ENCODE peak calls at places on chromosome 3, in seven cellular contexts. One of them, this sample, is unnamed.

GRCh38 chr3:69671082-69671952 is 67.9 kb upstream of the MITF start:
- DNase-seq in ELR: peak; percentile 54
- DNase-seq in naive thymus-derived CD8-positive, alpha-beta T cell: no peak
- DNase-seq in effector CD4-positive, alpha-beta T cell: no peak
- DNase-seq in fibroblast of mammary gland: peak; percentile 59
- DNase-seq in WTC11: no peak
- DNase-seq in Peyer's patch: no peak
- DNase-seq in this sample: peak; percentile 36

GRCh38 chr3:57729339-57730039 is 26.6 kb upstream of the SLMAP start:
- DNase-seq in ELR: no peak
- DNase-seq in naive thymus-derived CD8-positive, alpha-beta T cell: no peak
- DNase-seq in fibroblast of mammary gland: no peak
- DNase-seq in Peyer's patch: no peak
- DNase-seq in effector CD4-positive, alpha-beta T cell: no peak
- DNase-seq in WTC11: no peak
- DNase-seq in this sample: peak; percentile 57

GRCh38 chr3:194584866-194585265 is 48.4 kb downstream of the TMEM44 start:
- DNase-seq in effector CD4-positive, alpha-beta T cell: no peak
- DNase-seq in ELR: peak; percentile 72
- DNase-seq in fibroblast of mammary gland: peak; percentile 86
- DNase-seq in WTC11: no peak
- DNase-seq in naive thymus-derived CD8-positive, alpha-beta T cell: no peak
- DNase-seq in Peyer's patch: no peak
- DNase-seq in this sample: peak; percentile 18

GRCh38 chr3:178384302-178384939 is 151.8 kb upstream of the KCNMB2 start:
- DNase-seq in naive thymus-derived CD8-positive, alpha-beta T cell: no peak
- DNase-seq in effector CD4-positive, alpha-beta T cell: no peak
- DNase-seq in WTC11: no peak
- DNase-seq in ELR: no peak
- DNase-seq in Peyer's patch: no peak
- DNase-seq in fibroblast of mammary gland: peak; percentile 43
- DNase-seq in this sample: peak; percentile 26

GRCh38 chr3:41716391-41716910 is 245.5 kb downstream of the ULK4 start:
- DNase-seq in ELR: peak; percentile 18
- DNase-seq in WTC11: no peak
- DNase-seq in Peyer's patch: no peak
- DNase-seq in naive thymus-derived CD8-positive, alpha-beta T cell: no peak
- DNase-seq in effector CD4-positive, alpha-beta T cell: no peak
- DNase-seq in fibroblast of mammary gland: peak; percentile 36
- DNase-seq in this sample: peak; percentile 26

GRCh38 chr3:23830869-23831484 is 25.2 kb downstream of the UBE2E1 start:
- DNase-seq in ELR: no peak
- DNase-seq in naive thymus-derived CD8-positive, alpha-beta T cell: no peak
- DNase-seq in effector CD4-positive, alpha-beta T cell: no peak
- DNase-seq in WTC11: no peak
- DNase-seq in Peyer's patch: no peak
- DNase-seq in fibroblast of mammary gland: peak; percentile 38
- DNase-seq in this sample: peak; percentile 31

GRCh38 chr3:31937225-31937624 is 43.8 kb downstream of the OSBPL10 start:
- DNase-seq in effector CD4-positive, alpha-beta T cell: no peak
- DNase-seq in Peyer's patch: no peak
- DNase-seq in WTC11: no peak
- DNase-seq in fibroblast of mammary gland: no peak
- DNase-seq in naive thymus-derived CD8-positive, alpha-beta T cell: no peak
- DNase-seq in ELR: peak; percentile 8
- DNase-seq in this sample: peak; percentile 25

GRCh38 chr3:4670352-4670751 is 177.2 kb downstream of the ITPR1 start:
- DNase-seq in ELR: peak; percentile 28
- DNase-seq in effector CD4-positive, alpha-beta T cell: no peak
- DNase-seq in Peyer's patch: no peak
- DNase-seq in fibroblast of mammary gland: no peak
- DNase-seq in WTC11: peak; percentile 55
- DNase-seq in naive thymus-derived CD8-positive, alpha-beta T cell: no peak
- DNase-seq in this sample: no peak

GRCh38 chr3:120741837-120742197 is 499 bp downstream of the RABL3 start:
- DNase-seq in naive thymus-derived CD8-positive, alpha-beta T cell: no peak
- DNase-seq in effector CD4-positive, alpha-beta T cell: no peak
- DNase-seq in fibroblast of mammary gland: peak; percentile 54
- DNase-seq in WTC11: no peak
- DNase-seq in Peyer's patch: no peak
- DNase-seq in ELR: peak; percentile 54
- DNase-seq in this sample: peak; percentile 44

GRCh38 chr3:146308682-146309081 is 57.8 kb upstream of the PLSCR4 start:
- DNase-seq in effector CD4-positive, alpha-beta T cell: no peak
- DNase-seq in ELR: peak; percentile 65
- DNase-seq in fibroblast of mammary gland: peak; percentile 72
- DNase-seq in naive thymus-derived CD8-positive, alpha-beta T cell: no peak
- DNase-seq in Peyer's patch: no peak
- DNase-seq in WTC11: no peak
- DNase-seq in this sample: peak; percentile 55

GRCh38 chr3:51436998-51437639 is 46.0 kb downstream of the RBM15B start:
- DNase-seq in effector CD4-positive, alpha-beta T cell: no peak
- DNase-seq in Peyer's patch: no peak
- DNase-seq in WTC11: no peak
- DNase-seq in naive thymus-derived CD8-positive, alpha-beta T cell: no peak
- DNase-seq in fibroblast of mammary gland: no peak
- DNase-seq in ELR: peak; percentile 32
- DNase-seq in this sample: peak; percentile 21

GRCh38 chr3:162441716-162442115 is 945.1 kb downstream of the OTOL1 start:
- DNase-seq in naive thymus-derived CD8-positive, alpha-beta T cell: no peak
- DNase-seq in effector CD4-positive, alpha-beta T cell: no peak
- DNase-seq in WTC11: no peak
- DNase-seq in ELR: no peak
- DNase-seq in fibroblast of mammary gland: no peak
- DNase-seq in Peyer's patch: no peak
- DNase-seq in this sample: peak; percentile 80

GRCh38 chr3:143001034-143001368 is 369 bp upstream of the U2SURP start:
- DNase-seq in Peyer's patch: no peak
- DNase-seq in WTC11: no peak
- DNase-seq in naive thymus-derived CD8-positive, alpha-beta T cell: no peak
- DNase-seq in ELR: no peak
- DNase-seq in effector CD4-positive, alpha-beta T cell: no peak
- DNase-seq in fibroblast of mammary gland: no peak
- DNase-seq in this sample: no peak

GRCh38 chr3:161851941-161852566 is 355.4 kb downstream of the OTOL1 start:
- DNase-seq in effector CD4-positive, alpha-beta T cell: no peak
- DNase-seq in naive thymus-derived CD8-positive, alpha-beta T cell: no peak
- DNase-seq in WTC11: peak; percentile 85
- DNase-seq in Peyer's patch: peak; percentile 68
- DNase-seq in fibroblast of mammary gland: peak; percentile 59
- DNase-seq in ELR: peak; percentile 66
- DNase-seq in this sample: peak; percentile 44

GRCh38 chr3:126212629-126213375 is 32.4 kb upstream of the ALDH1L1 start:
- DNase-seq in fibroblast of mammary gland: peak; percentile 51
- DNase-seq in naive thymus-derived CD8-positive, alpha-beta T cell: no peak
- DNase-seq in WTC11: peak; percentile 84
- DNase-seq in Peyer's patch: no peak
- DNase-seq in effector CD4-positive, alpha-beta T cell: no peak
- DNase-seq in ELR: peak; percentile 70
- DNase-seq in this sample: peak; percentile 26

GRCh38 chr3:153221748-153222162 is 59.7 kb downstream of the RAP2B start:
- DNase-seq in naive thymus-derived CD8-positive, alpha-beta T cell: peak; percentile 75
- DNase-seq in ELR: peak; percentile 99
- DNase-seq in fibroblast of mammary gland: peak; percentile 91
- DNase-seq in effector CD4-positive, alpha-beta T cell: peak; percentile 74
- DNase-seq in Peyer's patch: peak; percentile 83
- DNase-seq in WTC11: no peak
- DNase-seq in this sample: peak; percentile 100

GRCh38 chr3:129684270-129684669 is 77.8 kb upstream of the PLXND1 start:
- DNase-seq in WTC11: no peak
- DNase-seq in fibroblast of mammary gland: no peak
- DNase-seq in effector CD4-positive, alpha-beta T cell: no peak
- DNase-seq in ELR: no peak
- DNase-seq in naive thymus-derived CD8-positive, alpha-beta T cell: no peak
- DNase-seq in Peyer's patch: no peak
- DNase-seq in this sample: no peak

GRCh38 chr3:30606301-30607031 is at the start of gene TGFBR2:
- DNase-seq in ELR: peak; percentile 98
- DNase-seq in effector CD4-positive, alpha-beta T cell: peak; percentile 66
- DNase-seq in naive thymus-derived CD8-positive, alpha-beta T cell: peak; percentile 74
- DNase-seq in fibroblast of mammary gland: peak; percentile 100
- DNase-seq in Peyer's patch: peak; percentile 98
- DNase-seq in WTC11: peak; percentile 74
- DNase-seq in this sample: peak; percentile 99

GRCh38 chr3:9430733-9431132 is 33.3 kb downstream of the SETD5 start:
- DNase-seq in ELR: no peak
- DNase-seq in WTC11: no peak
- DNase-seq in naive thymus-derived CD8-positive, alpha-beta T cell: no peak
- DNase-seq in Peyer's patch: no peak
- DNase-seq in effector CD4-positive, alpha-beta T cell: no peak
- DNase-seq in fibroblast of mammary gland: no peak
- DNase-seq in this sample: peak; percentile 20

GRCh38 chr3:189304465-189305341 is 132.9 kb downstream of the TPRG1 start:
- DNase-seq in WTC11: peak; percentile 25
- DNase-seq in Peyer's patch: peak; percentile 51
- DNase-seq in effector CD4-positive, alpha-beta T cell: no peak
- DNase-seq in ELR: no peak
- DNase-seq in fibroblast of mammary gland: no peak
- DNase-seq in naive thymus-derived CD8-positive, alpha-beta T cell: no peak
- DNase-seq in this sample: peak; percentile 54

GRCh38 chr3:102235679-102236078 is 199.1 kb upstream of the ZPLD1 start:
- DNase-seq in Peyer's patch: no peak
- DNase-seq in naive thymus-derived CD8-positive, alpha-beta T cell: no peak
- DNase-seq in ELR: peak; percentile 65
- DNase-seq in WTC11: peak; percentile 26
- DNase-seq in effector CD4-positive, alpha-beta T cell: no peak
- DNase-seq in fibroblast of mammary gland: peak; percentile 60
- DNase-seq in this sample: peak; percentile 12

GRCh38 chr3:196624907-196625306 is 14.6 kb upstream of the NRROS start:
- DNase-seq in fibroblast of mammary gland: no peak
- DNase-seq in Peyer's patch: no peak
- DNase-seq in WTC11: no peak
- DNase-seq in ELR: no peak
- DNase-seq in naive thymus-derived CD8-positive, alpha-beta T cell: no peak
- DNase-seq in effector CD4-positive, alpha-beta T cell: no peak
- DNase-seq in this sample: no peak

GRCh38 chr3:66098436-66098835 is 59.7 kb upstream of the MAGI1 start:
- DNase-seq in ELR: peak; percentile 9
- DNase-seq in Peyer's patch: no peak
- DNase-seq in naive thymus-derived CD8-positive, alpha-beta T cell: no peak
- DNase-seq in WTC11: no peak
- DNase-seq in fibroblast of mammary gland: peak; percentile 62
- DNase-seq in effector CD4-positive, alpha-beta T cell: no peak
- DNase-seq in this sample: peak; percentile 62

GRCh38 chr3:196003611-196004010 is 78.3 kb downstream of the TFRC start:
- DNase-seq in fibroblast of mammary gland: no peak
- DNase-seq in ELR: no peak
- DNase-seq in effector CD4-positive, alpha-beta T cell: no peak
- DNase-seq in Peyer's patch: no peak
- DNase-seq in WTC11: no peak
- DNase-seq in naive thymus-derived CD8-positive, alpha-beta T cell: no peak
- DNase-seq in this sample: no peak

GRCh38 chr3:111590096-111590491 is 5.1 kb downstream of the ZBED2 start:
- DNase-seq in naive thymus-derived CD8-positive, alpha-beta T cell: no peak
- DNase-seq in WTC11: no peak
- DNase-seq in ELR: no peak
- DNase-seq in fibroblast of mammary gland: no peak
- DNase-seq in effector CD4-positive, alpha-beta T cell: no peak
- DNase-seq in Peyer's patch: no peak
- DNase-seq in this sample: no peak

GRCh38 chr3:121786485-121786884 is 36.9 kb upstream of the GOLGB1 start:
- DNase-seq in WTC11: no peak
- DNase-seq in effector CD4-positive, alpha-beta T cell: no peak
- DNase-seq in Peyer's patch: no peak
- DNase-seq in fibroblast of mammary gland: peak; percentile 59
- DNase-seq in naive thymus-derived CD8-positive, alpha-beta T cell: no peak
- DNase-seq in ELR: peak; percentile 13
- DNase-seq in this sample: peak; percentile 27

GRCh38 chr3:179046497-179047353 is 24.9 kb downstream of the ZMAT3 start:
- DNase-seq in WTC11: no peak
- DNase-seq in effector CD4-positive, alpha-beta T cell: no peak
- DNase-seq in fibroblast of mammary gland: no peak
- DNase-seq in Peyer's patch: no peak
- DNase-seq in ELR: peak; percentile 42
- DNase-seq in naive thymus-derived CD8-positive, alpha-beta T cell: no peak
- DNase-seq in this sample: peak; percentile 31

GRCh38 chr3:99960941-99961340 is 143.3 kb downstream of the CMSS1 start:
- DNase-seq in effector CD4-positive, alpha-beta T cell: no peak
- DNase-seq in fibroblast of mammary gland: peak; percentile 37
- DNase-seq in naive thymus-derived CD8-positive, alpha-beta T cell: no peak
- DNase-seq in ELR: peak; percentile 32
- DNase-seq in Peyer's patch: no peak
- DNase-seq in WTC11: no peak
- DNase-seq in this sample: no peak

GRCh38 chr3:197516517-197516889 is 39.3 kb downstream of the BDH1 start:
- DNase-seq in Peyer's patch: peak; percentile 84
- DNase-seq in fibroblast of mammary gland: peak; percentile 97
- DNase-seq in ELR: peak; percentile 97
- DNase-seq in effector CD4-positive, alpha-beta T cell: no peak
- DNase-seq in WTC11: no peak
- DNase-seq in naive thymus-derived CD8-positive, alpha-beta T cell: no peak
- DNase-seq in this sample: peak; percentile 90

GRCh38 chr3:189392969-189393368 is 221.2 kb downstream of the TPRG1 start:
- DNase-seq in WTC11: no peak
- DNase-seq in naive thymus-derived CD8-positive, alpha-beta T cell: no peak
- DNase-seq in effector CD4-positive, alpha-beta T cell: no peak
- DNase-seq in Peyer's patch: peak; percentile 86
- DNase-seq in fibroblast of mammary gland: peak; percentile 32
- DNase-seq in ELR: peak; percentile 64
- DNase-seq in this sample: peak; percentile 18

GRCh38 chr3:52572221-52572620 is 35.8 kb downstream of the UQCC5 start:
- DNase-seq in naive thymus-derived CD8-positive, alpha-beta T cell: no peak
- DNase-seq in effector CD4-positive, alpha-beta T cell: no peak
- DNase-seq in Peyer's patch: no peak
- DNase-seq in fibroblast of mammary gland: no peak
- DNase-seq in ELR: no peak
- DNase-seq in WTC11: no peak
- DNase-seq in this sample: no peak

GRCh38 chr3:184240384-184241140 is 8.2 kb downstream of the ALG3 start:
- DNase-seq in WTC11: peak; percentile 42
- DNase-seq in Peyer's patch: no peak
- DNase-seq in ELR: peak; percentile 52
- DNase-seq in fibroblast of mammary gland: peak; percentile 30
- DNase-seq in effector CD4-positive, alpha-beta T cell: no peak
- DNase-seq in naive thymus-derived CD8-positive, alpha-beta T cell: no peak
- DNase-seq in this sample: peak; percentile 38

GRCh38 chr3:30511524-30512278 is 94.7 kb upstream of the TGFBR2 start:
- DNase-seq in Peyer's patch: no peak
- DNase-seq in effector CD4-positive, alpha-beta T cell: no peak
- DNase-seq in ELR: peak; percentile 95
- DNase-seq in fibroblast of mammary gland: peak; percentile 98
- DNase-seq in naive thymus-derived CD8-positive, alpha-beta T cell: no peak
- DNase-seq in WTC11: no peak
- DNase-seq in this sample: peak; percentile 100

GRCh38 chr3:100590114-100590839 is 19.1 kb upstream of the ADGRG7 start:
- DNase-seq in naive thymus-derived CD8-positive, alpha-beta T cell: peak; percentile 57
- DNase-seq in fibroblast of mammary gland: peak; percentile 84
- DNase-seq in effector CD4-positive, alpha-beta T cell: peak; percentile 47
- DNase-seq in WTC11: peak; percentile 49
- DNase-seq in Peyer's patch: peak; percentile 74
- DNase-seq in ELR: peak; percentile 75
- DNase-seq in this sample: peak; percentile 68

GRCh38 chr3:127569160-127569559 is 21.4 kb downstream of the TPRA1 start:
- DNase-seq in WTC11: no peak
- DNase-seq in naive thymus-derived CD8-positive, alpha-beta T cell: no peak
- DNase-seq in ELR: no peak
- DNase-seq in effector CD4-positive, alpha-beta T cell: no peak
- DNase-seq in fibroblast of mammary gland: no peak
- DNase-seq in Peyer's patch: no peak
- DNase-seq in this sample: no peak

GRCh38 chr3:45656575-45657363 is 32.4 kb upstream of the SACM1L start:
- DNase-seq in fibroblast of mammary gland: peak; percentile 98
- DNase-seq in Peyer's patch: peak; percentile 97
- DNase-seq in naive thymus-derived CD8-positive, alpha-beta T cell: peak; percentile 80
- DNase-seq in ELR: peak; percentile 96
- DNase-seq in WTC11: peak; percentile 87
- DNase-seq in effector CD4-positive, alpha-beta T cell: peak; percentile 81
- DNase-seq in this sample: peak; percentile 92

This sample was measured in amniotic epithelial cell.